ENCODE peak calls at places on chromosomes 6 and 20, in six cellular contexts. O, G, U, A, V and K are unnamed samples.
A peak's percentile ranks its signal among the peaks of the same experiment; 100 is the strongest.

GRCh38 chr20:46375771-46376170 is 30.6 kb downstream of the ELMO2 start:
- DNase-seq in A (peak; percentile 46), G (peak; percentile 65), U (no peak), O (no peak), V (peak; percentile 18), K (peak; percentile 67)

GRCh38 chr6:170193326-170193821 is 97.5 kb downstream of the DLL1 start:
- DNase-seq in O (no peak), G (no peak), V (no peak), A (no peak), U (no peak), K (no peak)

GRCh38 chr6:52877168-52877567 is 32.3 kb downstream of the GSTA3 start:
- DNase-seq in O (no peak), A (peak; percentile 90), V (peak; percentile 92), U (peak; percentile 72), G (peak; percentile 82), K (peak; percentile 92)

GRCh38 chr6:35311390-35312075 is 13.9 kb downstream of the DEF6 start:
- DNase-seq in G (no peak), U (no peak), V (no peak), O (no peak), A (no peak), K (no peak)

GRCh38 chr6:117482240-117483003 is at the start of gene DCBLD1:
- DNase-seq in G (peak; percentile 87), O (peak; percentile 85), A (peak; percentile 60), V (peak; percentile 76), U (no peak), K (peak; percentile 72)

GRCh38 chr6:2037230-2037926 is 208.0 kb downstream of the GMDS start:
- DNase-seq in U (no peak), G (peak; percentile 48), A (no peak), O (no peak), V (peak; percentile 25), K (peak; percentile 39)

GRCh38 chr20:44581515-44581914 is 864 bp upstream of the PKIG start:
- DNase-seq in O (no peak), U (no peak), V (no peak), G (no peak), A (peak; percentile 62), K (no peak)

GRCh38 chr6:46325561-46326525 is 155.1 kb upstream of the ENPP5 start:
- DNase-seq in O (peak; percentile 40), A (peak; percentile 91), G (no peak), V (peak; percentile 68), U (peak; percentile 53), K (no peak)

GRCh38 chr6:158817298-158818007 is 1.7 kb downstream of the EZR start:
- DNase-seq in U (no peak), O (peak; percentile 60), G (peak; percentile 49), V (peak; percentile 44), A (no peak), K (no peak)

GRCh38 chr20:45088247-45088646 is 12.7 kb downstream of the KCNS1 start:
- DNase-seq in O (no peak), U (peak; percentile 93), A (peak; percentile 66), V (peak; percentile 45), G (peak; percentile 71), K (peak; percentile 92)

GRCh38 chr6:118505656-118506055 is 42.4 kb upstream of the PLN start:
- DNase-seq in U (no peak), O (no peak), G (no peak), A (no peak), V (no peak), K (no peak)

GRCh38 chr20:9200196-9200595 is 131.3 kb downstream of the PLCB4 start:
- DNase-seq in A (peak; percentile 81), V (peak; percentile 20), G (peak; percentile 39), O (no peak), U (no peak), K (no peak)

GRCh38 chr20:35006009-35006408 is 50.3 kb downstream of the MYH7B start:
- DNase-seq in V (no peak), A (no peak), G (no peak), O (peak; percentile 20), U (no peak), K (no peak)

GRCh38 chr6:41406821-41407787 is 71.7 kb downstream of the NCR2 start:
- DNase-seq in A (no peak), U (no peak), V (no peak), G (no peak), O (no peak), K (no peak)

GRCh38 chr6:105136433-105137350 is 43.1 kb downstream of the POPDC3 start:
- DNase-seq in O (peak; percentile 50), U (no peak), A (peak; percentile 48), G (peak; percentile 42), V (peak; percentile 65), K (no peak)

GRCh38 chr6:167793421-167793820 is 33.3 kb upstream of the AFDN start:
- DNase-seq in O (no peak), V (peak; percentile 5), G (no peak), A (no peak), U (no peak), K (peak; percentile 23)

GRCh38 chr6:107304421-107305025 is 154.8 kb downstream of the PDSS2 start:
- DNase-seq in G (peak; percentile 93), V (peak; percentile 38), U (no peak), A (peak; percentile 39), O (no peak), K (peak; percentile 87)

GRCh38 chr20:18024606-18025127 is 33.0 kb downstream of the OVOL2 start:
- DNase-seq in U (no peak), G (no peak), A (no peak), V (no peak), O (no peak), K (no peak)

GRCh38 chr6:37007340-37008043 is 2.0 kb downstream of the FGD2 start:
- DNase-seq in O (no peak), A (no peak), V (no peak), G (no peak), U (no peak), K (no peak)

GRCh38 chr6:6893701-6894100 is 214.1 kb upstream of the RREB1 start:
- DNase-seq in O (no peak), V (no peak), G (peak; percentile 94), U (no peak), A (peak; percentile 50), K (peak; percentile 91)

GRCh38 chr20:5078399-5078958 is 41.3 kb downstream of the PCNA start:
- DNase-seq in A (peak; percentile 63), U (no peak), O (peak; percentile 89), G (peak; percentile 62), V (no peak), K (peak; percentile 68)

GRCh38 chr6:119129148-119129967 is 50.9 kb upstream of the FAM184A start:
- DNase-seq in A (peak; percentile 81), U (no peak), G (peak; percentile 77), V (peak; percentile 83), O (no peak), K (peak; percentile 70)

GRCh38 chr6:29631209-29631810 is 1.7 kb downstream of the GABBR1 start:
- DNase-seq in G (peak; percentile 20), A (no peak), U (no peak), V (no peak), O (no peak), K (no peak)

GRCh38 chr20:2420510-2420909 is 39.8 kb downstream of the TGM6 start:
- DNase-seq in G (no peak), V (no peak), O (no peak), U (no peak), A (no peak), K (no peak)

GRCh38 chr6:138594042-138594636 is 94.8 kb upstream of the NHSL1 start:
- DNase-seq in U (no peak), A (no peak), V (no peak), G (no peak), O (no peak), K (no peak)

GRCh38 chr6:4021862-4022715 is 56.8 kb downstream of the FAM217A start:
- DNase-seq in G (peak; percentile 22), A (peak; percentile 30), O (no peak), V (peak; percentile 31), U (no peak), K (peak; percentile 17)

GRCh38 chr20:44231713-44232468 is 15.2 kb upstream of the GDAP1L1 start:
- DNase-seq in V (no peak), U (no peak), A (no peak), O (no peak), G (no peak), K (no peak)

GRCh38 chr6:166307082-166307980 is 861 bp downstream of the PRR18 start:
- DNase-seq in A (peak; percentile 4), G (peak; percentile 26), U (no peak), V (no peak), O (no peak), K (no peak)
- H3K4me3 ChIP-seq in A (no peak overlapping the region), G (peak overlapping the region; percentile 22), U (peak overlapping the region; percentile 8), V (peak overlapping the region; percentile 13), O (peak overlapping the region; percentile 25), K (peak overlapping the region; percentile 32)

GRCh38 chr6:11379805-11380204 is 147.3 kb upstream of the NEDD9 start:
- DNase-seq in U (no peak), A (no peak), V (no peak), O (no peak), G (no peak), K (no peak)
- TF ChIP-seq CTCF in U (no peak), A (no peak), V (no peak), O (no peak), G (no peak), K (no peak)

DNA sequence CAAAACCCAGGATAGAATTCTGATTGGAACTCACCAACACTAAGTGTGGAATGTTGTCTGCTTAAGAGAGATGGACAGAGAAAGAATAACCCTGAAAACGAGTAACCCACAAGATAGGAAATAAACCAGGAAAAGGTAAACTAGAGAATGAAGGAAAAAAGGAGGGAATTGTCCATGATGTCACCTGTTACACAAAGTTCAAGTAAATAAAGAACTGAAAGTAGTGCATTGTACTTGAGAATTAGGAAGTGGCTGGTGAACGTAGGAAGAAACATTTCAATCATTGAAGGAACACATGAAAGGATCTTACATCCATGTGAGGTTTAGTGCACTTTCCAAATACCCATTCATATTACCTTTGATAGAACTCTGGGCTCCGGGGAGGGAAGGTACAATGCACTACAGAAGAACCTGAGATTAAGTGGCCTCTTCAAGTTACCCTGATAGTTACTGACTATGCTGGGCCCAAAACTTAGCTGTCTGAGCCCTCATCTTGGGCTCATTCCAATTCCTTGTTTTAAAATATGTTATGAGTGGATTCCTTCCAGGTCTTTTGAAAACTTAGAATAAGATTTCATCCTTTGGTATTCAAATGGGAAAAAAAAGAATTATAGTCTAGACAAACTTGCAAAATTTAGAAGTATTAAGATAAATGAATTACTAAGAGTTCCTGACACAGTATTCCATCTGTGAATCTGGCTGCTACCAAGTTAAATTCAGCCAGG is 1.1 kb upstream of the STX7 start:
- DNase-seq in V (no peak), U (no peak), O (no peak), A (no peak), G (no peak), K (peak; percentile 8)
- H3K4me3 ChIP-seq in V (no peak overlapping the region), U (no peak overlapping the region), O (no peak overlapping the region), A (no peak overlapping the region), G (peak overlapping the region; percentile 62), K (no peak overlapping the region)

DNA sequence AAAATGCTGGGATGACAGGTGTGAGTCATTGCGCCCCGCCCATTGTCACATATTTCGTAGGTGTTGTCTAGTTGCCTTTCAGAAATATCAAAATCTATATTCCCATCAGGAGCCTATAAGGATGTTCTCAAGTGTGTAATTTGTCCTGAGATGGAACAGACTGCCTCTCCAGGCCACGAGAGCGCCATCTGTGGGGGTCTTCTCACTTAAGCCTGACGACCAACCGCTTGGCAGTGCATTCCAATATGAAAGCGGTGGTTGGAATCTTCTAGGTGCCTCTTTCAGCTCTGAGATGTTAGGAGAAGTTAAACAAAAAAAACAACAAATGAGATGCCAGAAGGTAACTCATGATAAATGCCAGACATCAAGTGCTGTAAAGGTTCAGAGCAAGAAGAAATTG is 488.5 kb downstream of the QKI start:
- DNase-seq in U (no peak), G (no peak), O (no peak), A (no peak), V (no peak), K (no peak)
- TF ChIP-seq CTCF in U (no peak), G (no peak), O (no peak), A (no peak), V (no peak), K (no peak)